ENCODE peak calls at places on chromosomes 3 and 15, in five cellular contexts. S, L, X, P and W are unnamed samples.

GRCh38 chr15:57345584-57345983 is 30.7 kb upstream of the CGNL1 start:
- DNase-seq in S (no peak), L (no peak), X (no peak), P (no peak), W (no peak)

GRCh38 chr3:25576836-25577454 is 87.8 kb downstream of the TOP2B start:
- DNase-seq in S (no peak), L (no peak), X (no peak), P (no peak), W (no peak)

GRCh38 chr15:92958105-92958504 is 58.0 kb downstream of the CHD2 start:
- DNase-seq in S (no peak), L (peak; percentile 39), X (peak; percentile 57), P (no peak), W (no peak)

GRCh38 chr3:32991781-32992180 is 40.3 kb downstream of the CCR4 start:
- DNase-seq in S (no peak), L (no peak), X (no peak), P (no peak), W (no peak)

GRCh38 chr15:64426845-64427465 is 33.4 kb upstream of the ZNF609 start:
- DNase-seq in S (no peak), L (peak; percentile 27), X (no peak), P (no peak), W (peak; percentile 3)

GRCh38 chr15:90259524-90259923 is 5.9 kb upstream of the NGRN start:
- DNase-seq in S (no peak), L (no peak), X (no peak), P (no peak), W (no peak)

GRCh38 chr3:4350789-4351163 is 47.6 kb downstream of the SETMAR start:
- DNase-seq in S (no peak), L (peak; percentile 72), X (peak; percentile 29), P (no peak), W (peak; percentile 43)

GRCh38 chr3:33030246-33030645 is 66.7 kb downstream of the GLB1 start:
- DNase-seq in S (no peak), L (no peak), X (no peak), P (no peak), W (no peak)

GRCh38 chr3:28050895-28051294 is 190.5 kb upstream of the CMC1 start:
- DNase-seq in S (no peak), L (peak; percentile 91), X (peak; percentile 33), P (no peak), W (no peak)

GRCh38 chr3:6631376-6631775 is 229.5 kb upstream of the GRM7 start:
- DNase-seq in S (no peak), L (no peak), X (no peak), P (no peak), W (no peak)

GRCh38 chr15:50378776-50379175 is 23.8 kb upstream of the GABPB1 start:
- DNase-seq in S (no peak), L (no peak), X (no peak), P (no peak), W (no peak)

GRCh38 chr15:72784233-72784876 is 797 bp upstream of the ADPGK start:
- DNase-seq in S (no peak), L (peak; percentile 66), X (peak; percentile 52), P (no peak), W (peak; percentile 86)

GRCh38 chr15:66369773-66370651 is 13.5 kb upstream of the TIPIN start:
- DNase-seq in S (no peak), L (peak; percentile 43), X (peak; percentile 41), P (no peak), W (no peak)

GRCh38 chr3:97896547-97896946 is 74.7 kb downstream of the CRYBG3 start:
- DNase-seq in S (no peak), L (no peak), X (no peak), P (no peak), W (no peak)

GRCh38 chr15:68638953-68639500 is 60.2 kb downstream of the CORO2B start:
- DNase-seq in S (no peak), L (peak; percentile 75), X (no peak), P (no peak), W (peak; percentile 68)

GRCh38 chr3:58084166-58084565 is 75.9 kb downstream of the FLNB start:
- DNase-seq in S (no peak), L (no peak), X (no peak), P (no peak), W (no peak)

GRCh38 chr3:52694528-52695189 is 8.8 kb downstream of the GNL3 start:
- DNase-seq in S (no peak), L (no peak), X (peak; percentile 2), P (no peak), W (no peak)

GRCh38 chr3:179546814-179547241 is 15.9 kb upstream of the ACTL6A start:
- DNase-seq in S (peak; percentile 81), L (no peak), X (no peak), P (no peak), W (no peak)

GRCh38 chr3:69532828-69533219 is 146.9 kb upstream of the FRMD4B start:
- DNase-seq in S (no peak), L (no peak), X (no peak), P (no peak), W (no peak)